ENCODE peak calls at places on chromosomes 3 and 15, in six cellular contexts. K, G, D, E, W and N are unnamed samples.

GRCh38 chr3:193680220-193680619 is 87.2 kb downstream of the OPA1 start:
- DNase-seq in K (no peak), G (no peak), E (no peak), W (no peak), D (no peak), N (no peak)

GRCh38 chr3:11998091-11998490 is 6.1 kb upstream of the SYN2 start:
- DNase-seq in W (no peak), E (no peak), K (no peak), G (no peak), D (no peak), N (no peak)

GRCh38 chr3:40476478-40477470 is at the start of gene ZNF619:
- DNase-seq in D (peak), E (peak), K (peak), W (peak), G (peak), N (no peak)

GRCh38 chr15:92531406-92531805 is 124.2 kb downstream of the FAM174B start:
- DNase-seq in G (no peak), K (no peak), W (no peak), D (no peak), E (no peak), N (no peak)

GRCh38 chr3:66397745-66398144 is 103.1 kb downstream of the LRIG1 start:
- DNase-seq in G (no peak), D (no peak), E (peak), K (no peak), W (no peak), N (peak)

GRCh38 chr3:19937459-19938362 is 3.7 kb upstream of the EFHB start:
- DNase-seq in K (no peak), D (no peak), E (no peak), W (no peak), G (no peak), N (no peak)

GRCh38 chr15:92068121-92068520 is 214.6 kb downstream of the SLCO3A1 start:
- DNase-seq in E (no peak), W (no peak), G (no peak), K (no peak), D (no peak), N (peak)

GRCh38 chr3:137766069-137766960 is 2.2 kb downstream of the SOX14 start:
- DNase-seq in K (no peak), D (peak), G (no peak), E (no peak), W (no peak), N (no peak)

GRCh38 chr3:153277029-153277428 is 115.0 kb downstream of the RAP2B start:
- DNase-seq in E (no peak), W (no peak), D (no peak), G (no peak), K (no peak), N (no peak)

GRCh38 chr3:123780656-123781055 is 103.5 kb downstream of the MYLK start:
- DNase-seq in K (no peak), E (no peak), D (peak), W (no peak), G (no peak), N (no peak)

GRCh38 chr3:16486951-16487480 is 26.5 kb downstream of the RFTN1 start:
- DNase-seq in D (no peak), W (no peak), G (no peak), K (no peak), E (no peak), N (no peak)

GRCh38 chr3:87077354-87077753 is 86.4 kb upstream of the VGLL3 start:
- DNase-seq in E (no peak), W (no peak), D (no peak), G (no peak), K (no peak), N (no peak)

GRCh38 chr3:126947429-126947828 is 35.5 kb upstream of the PLXNA1 start:
- DNase-seq in W (peak), K (no peak), G (no peak), D (no peak), E (no peak), N (no peak)

GRCh38 chr3:58237940-58238681 is 519 bp downstream of the ABHD6 start:
- DNase-seq in E (peak), G (peak), K (peak), W (peak), D (no peak), N (peak)
- TF ChIP-seq POLR2AphosphoS5 in E (peak), G (no peak), K (no peak), W (peak), D (no peak), N (no peak)

GRCh38 chr3:1252061-1252430 is 159.2 kb downstream of the CNTN6 start:
- DNase-seq in E (no peak), D (no peak), G (no peak), K (no peak), W (no peak), N (no peak)

GRCh38 chr3:1251282-1252060 is 158.6 kb downstream of the CNTN6 start:
- DNase-seq in G (no peak), K (no peak), E (no peak), W (no peak), D (no peak), N (no peak)
- TF ChIP-seq POLR2AphosphoS5 in G (no peak), K (no peak), E (no peak), W (no peak), D (no peak), N (no peak)

DNA sequence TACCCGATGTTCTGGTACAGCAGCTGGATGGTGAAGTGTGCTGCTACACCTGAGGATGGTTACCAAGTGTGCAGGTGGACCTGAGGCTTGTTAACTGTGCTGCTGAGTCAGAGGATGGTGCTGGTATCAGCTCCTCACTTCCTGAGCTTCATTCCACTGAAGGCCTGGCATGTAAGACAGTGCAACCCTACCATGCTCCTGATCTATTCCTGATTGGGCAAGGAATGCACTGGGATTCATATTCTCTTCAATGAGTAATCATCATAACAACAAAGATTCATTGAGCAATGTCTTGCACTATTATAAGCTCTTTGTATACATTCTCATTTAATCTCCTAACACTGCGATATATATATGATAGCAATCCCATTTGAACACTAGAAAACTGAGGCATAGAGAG is 62.9 kb upstream of the THSD4 start:
- DNase-seq in E (no peak), D (no peak), W (no peak), K (no peak), G (no peak), N (no peak)
- TF ChIP-seq POLR2AphosphoS5 in E (no peak), D (no peak), W (no peak), K (no peak), G (no peak), N (no peak)

GRCh38 chr3:197486861-197487260 is 68.9 kb downstream of the BDH1 start:
- DNase-seq in W (no peak), E (no peak), G (no peak), D (no peak), K (no peak), N (no peak)
- TF ChIP-seq POLR2AphosphoS5 in W (no peak), E (no peak), G (no peak), D (no peak), K (no peak), N (no peak)

DNA sequence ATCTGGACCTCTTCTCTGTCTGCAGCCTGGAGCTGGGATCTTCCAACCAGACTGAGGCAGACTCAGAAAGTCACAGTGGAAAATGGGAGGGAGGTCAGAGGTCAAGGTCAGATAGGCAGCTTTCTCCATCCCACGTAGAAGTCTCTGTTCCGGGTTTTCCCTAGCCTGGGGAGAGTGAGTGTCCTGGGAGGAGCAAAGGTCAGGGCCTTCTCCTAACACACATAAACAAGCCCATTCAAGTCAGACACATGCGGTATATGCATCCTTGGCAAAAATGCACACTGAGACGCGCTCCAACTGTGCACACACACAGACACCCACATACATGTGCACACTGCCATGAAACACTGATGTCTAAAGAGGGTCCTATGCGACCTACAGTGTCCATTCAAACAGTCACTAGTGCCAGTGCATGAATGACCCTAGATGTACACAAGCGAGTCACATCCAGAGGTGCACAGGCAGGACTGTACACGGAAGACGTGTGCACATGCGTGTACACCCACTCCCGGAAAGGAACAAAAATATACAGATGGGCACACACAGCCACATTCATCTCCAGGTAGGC is 681 bp downstream of the TWF2 start:
- DNase-seq in G (peak), K (no peak), E (no peak), D (no peak), W (no peak), N (no peak)
- TF ChIP-seq POLR2AphosphoS5 in G (no peak), K (no peak), E (no peak), D (no peak), W (no peak), N (peak)

DNA sequence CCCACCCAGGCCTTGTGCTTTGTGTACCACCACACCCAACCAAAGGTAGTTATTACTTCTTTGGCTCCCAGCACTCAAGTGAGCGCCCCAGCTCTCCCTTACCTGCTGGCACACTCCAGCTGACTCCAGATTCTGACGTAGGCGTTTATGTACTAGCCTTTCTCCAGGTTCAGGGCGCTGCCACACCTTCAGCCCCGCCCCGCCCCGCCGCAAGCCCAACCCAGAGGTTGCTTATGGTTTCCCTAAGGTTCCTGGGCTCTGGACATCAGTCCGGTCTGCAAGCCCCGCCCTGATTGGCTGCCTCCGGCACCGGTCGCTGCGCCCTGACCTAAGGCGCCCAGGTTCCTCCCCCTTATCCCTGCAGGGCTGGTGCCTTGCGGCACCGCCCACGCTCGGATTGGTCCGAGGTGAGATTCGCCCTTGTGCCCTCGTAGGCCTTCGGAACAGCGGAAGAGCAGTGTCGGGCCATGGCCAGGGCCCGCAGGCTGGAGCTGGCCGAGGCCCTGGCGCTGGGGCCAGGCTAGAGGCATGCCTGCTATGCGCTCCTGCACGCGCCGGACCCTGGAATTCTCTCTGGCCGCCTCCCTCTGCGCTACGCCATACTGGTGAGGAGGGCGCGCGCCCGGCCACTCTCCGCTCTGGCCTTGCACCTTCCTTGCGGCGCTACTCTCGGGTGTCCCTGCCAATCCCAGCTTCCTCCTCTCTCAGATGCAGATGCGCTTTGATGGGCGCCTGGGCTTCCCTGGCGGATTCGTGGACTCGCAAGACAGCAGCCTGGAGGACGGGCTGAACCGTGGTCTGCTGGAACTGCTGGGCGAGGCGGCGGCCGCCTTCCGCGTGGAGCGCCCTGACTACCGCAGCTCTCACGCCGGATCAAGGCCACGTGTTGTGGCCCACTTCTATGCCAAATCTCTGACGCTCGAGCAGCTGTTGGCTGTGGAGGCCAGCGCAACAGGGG is 19.8 kb upstream of the NUDT16 start:
- DNase-seq in K (peak), E (peak), W (peak), G (peak), D (no peak), N (no peak)
- TF ChIP-seq POLR2AphosphoS5 in K (peak), E (peak), W (peak), G (no peak), D (peak), N (no peak)

DNA sequence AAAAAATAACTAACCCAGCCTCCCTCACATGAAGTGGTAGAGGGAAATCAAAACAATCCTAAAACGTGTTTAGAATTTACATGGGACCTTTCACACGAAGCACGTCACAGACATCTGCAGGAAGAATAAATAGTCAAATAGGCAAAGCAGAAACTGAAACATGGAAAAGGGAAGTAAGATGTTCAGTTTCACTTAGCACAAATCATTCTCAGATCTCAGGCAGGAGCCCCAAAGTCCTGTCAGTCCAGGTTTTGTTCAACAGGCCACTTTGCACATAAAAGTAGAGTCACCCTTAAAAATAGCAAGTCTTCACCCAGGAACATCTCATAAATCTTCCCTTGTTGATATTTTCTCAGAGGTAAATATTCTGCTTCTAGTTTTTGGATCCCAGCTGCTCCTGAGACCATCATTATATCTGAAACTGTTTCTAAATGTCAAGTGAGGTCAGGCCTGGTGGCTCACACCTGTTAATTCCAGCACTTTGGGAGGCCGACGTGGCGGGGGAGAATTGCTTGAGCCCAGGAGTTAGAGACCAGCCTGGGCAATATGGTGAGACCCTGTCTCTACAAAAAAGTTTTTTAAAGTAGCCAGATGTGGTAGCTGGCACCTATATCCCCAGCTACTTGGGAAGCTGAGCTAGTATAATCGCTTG is 1.9 kb downstream of the RUBCN start:
- DNase-seq in W (no peak), D (no peak), E (no peak), K (no peak), G (no peak), N (no peak)
- TF ChIP-seq POLR2AphosphoS5 in W (no peak), D (no peak), E (no peak), K (no peak), G (no peak), N (no peak)